ENCODE peak calls at places on chromosomes 3 and 15, in six cellular contexts. N, E, I, D, Y and W are unnamed samples.

GRCh38 chr3:107543666-107544065 is 20.9 kb downstream of the BBX start:
- DNase-seq in N (no peak), E (peak; percentile 29), I (no peak), D (peak; percentile 14), Y (no peak), W (no peak)

GRCh38 chr3:115513411-115513800 is 109.9 kb upstream of the GAP43 start:
- DNase-seq in N (peak; percentile 50), E (no peak), I (no peak), D (no peak), Y (no peak), W (no peak)

GRCh38 chr3:32181801-32182200 is 56.7 kb upstream of the CMTM8 start:
- DNase-seq in N (no peak), E (no peak), I (no peak), D (no peak), Y (no peak), W (no peak)

GRCh38 chr3:61141697-61142096 is 109.6 kb downstream of the FHIT start:
- DNase-seq in N (no peak), E (no peak), I (no peak), D (no peak), Y (peak; percentile 20), W (no peak)

GRCh38 chr15:47685141-47685870 is 32.0 kb upstream of the SEMA6D start:
- DNase-seq in N (no peak), E (no peak), I (no peak), D (no peak), Y (no peak), W (no peak)

GRCh38 chr15:97684249-97684648 is 276.3 kb upstream of the ARRDC4 start:
- DNase-seq in N (no peak), E (no peak), I (no peak), D (no peak), Y (no peak), W (no peak)

GRCh38 chr3:192408721-192409151 is 318.6 kb downstream of the FGF12 start:
- DNase-seq in N (no peak), E (peak; percentile 24), I (no peak), D (peak; percentile 20), Y (peak; percentile 57), W (no peak)

GRCh38 chr3:138097192-138097829 is 18.1 kb downstream of the DZIP1L start:
- DNase-seq in N (no peak), E (no peak), I (no peak), D (no peak), Y (peak; percentile 68), W (no peak)

GRCh38 chr15:71443538-71443937 is 328.3 kb downstream of the THSD4 start:
- DNase-seq in N (no peak), E (peak; percentile 70), I (peak; percentile 4), D (peak; percentile 20), Y (peak; percentile 72), W (no peak)

GRCh38 chr15:40902605-40903561 is 8.6 kb downstream of the VPS18 start:
- DNase-seq in N (no peak), E (peak; percentile 28), I (no peak), D (no peak), Y (no peak), W (no peak)

GRCh38 chr15:29925227-29926082 is 103.2 kb upstream of the TJP1 start:
- DNase-seq in N (no peak), E (peak; percentile 86), I (no peak), D (peak; percentile 79), Y (peak; percentile 91), W (peak; percentile 76)

GRCh38 chr3:120448707-120449650 is 1.8 kb downstream of the FSTL1 start:
- DNase-seq in N (no peak), E (peak; percentile 87), I (no peak), D (peak; percentile 95), Y (no peak), W (peak; percentile 56)

GRCh38 chr3:120506828-120507774 is 56.3 kb upstream of the FSTL1 start:
- DNase-seq in N (no peak), E (peak; percentile 73), I (no peak), D (peak; percentile 53), Y (peak; percentile 39), W (peak; percentile 15)

GRCh38 chr15:72873379-72874233 is 90.0 kb upstream of the ADPGK start:
- DNase-seq in N (no peak), E (no peak), I (no peak), D (peak; percentile 3), Y (no peak), W (no peak)

GRCh38 chr3:113245775-113246174 is 34.4 kb downstream of the BOC start:
- DNase-seq in N (no peak), E (peak; percentile 82), I (no peak), D (peak; percentile 41), Y (no peak), W (no peak)

GRCh38 chr15:84034831-84035753 is 200.5 kb upstream of the GOLGA6L4 start:
- DNase-seq in N (no peak), E (peak; percentile 68), I (no peak), D (peak; percentile 38), Y (peak; percentile 23), W (no peak)

GRCh38 chr3:136733317-136733833 is 18.8 kb downstream of the STAG1 start:
- DNase-seq in N (no peak), E (peak; percentile 79), I (no peak), D (peak; percentile 53), Y (no peak), W (no peak)

GRCh38 chr3:53191836-53192480 is 30.9 kb downstream of the PRKCD start:
- DNase-seq in N (no peak), E (no peak), I (no peak), D (no peak), Y (no peak), W (no peak)

GRCh38 chr15:75659928-75660645 is 12.4 kb downstream of the SNX33 start:
- DNase-seq in N (no peak), E (no peak), I (no peak), D (peak; percentile 27), Y (no peak), W (no peak)

GRCh38 chr15:85142324-85142723 is 160.7 kb downstream of the PDE8A start:
- DNase-seq in N (no peak), E (peak; percentile 67), I (no peak), D (peak; percentile 70), Y (no peak), W (peak; percentile 15)